ENCODE peak calls at places on chromosomes 2 and 18, in ten cellular contexts. D, V, G, I, T, B, X, L, Q and U are unnamed samples.

GRCh38 chr2:241191101-241191500 is 2.6 kb downstream of the ANO7 start:
- DNase-seq in D (no peak), X (no peak), I (no peak), B (no peak), G (no peak), T (no peak), V (no peak), Q (no peak), L (no peak), U (no peak)

GRCh38 chr18:45056907-45057306 is 376.2 kb downstream of the SETBP1 start:
- DNase-seq in B (no peak), D (no peak), Q (no peak), T (no peak), G (no peak), V (no peak), I (no peak), X (no peak), L (no peak), U (no peak)

GRCh38 chr2:16168506-16169264 is 228.3 kb downstream of the MYCN start:
- DNase-seq in B (no peak), D (no peak), L (no peak), X (no peak), V (no peak), Q (no peak), G (no peak), I (no peak), T (no peak), U (no peak)

GRCh38 chr2:233068762-233069418 is 8.7 kb downstream of the INPP5D start:
- DNase-seq in T (no peak), I (no peak), B (no peak), Q (no peak), L (no peak), G (no peak), V (no peak), X (no peak), D (no peak), U (no peak)

GRCh38 chr2:33417093-33417492 is 59.4 kb upstream of the RASGRP3 start:
- DNase-seq in X (no peak), V (no peak), T (no peak), B (no peak), D (no peak), Q (no peak), I (no peak), L (no peak), G (no peak), U (no peak)

GRCh38 chr2:102187191-102188150 is 648 bp downstream of the IL1RL2 start:
- DNase-seq in G (peak), I (peak), X (no peak), Q (peak), T (peak), D (no peak), B (no peak), V (no peak), L (no peak), U (no peak)

GRCh38 chr2:215293879-215294278 is 18.0 kb upstream of the ATIC start:
- DNase-seq in V (no peak), G (no peak), D (no peak), L (no peak), Q (no peak), T (no peak), B (no peak), I (no peak), X (no peak), U (no peak)

GRCh38 chr2:7109558-7109935 is 192.3 kb downstream of the RNF144A start:
- DNase-seq in L (no peak), X (no peak), G (no peak), V (no peak), B (no peak), T (no peak), D (no peak), Q (no peak), I (no peak), U (no peak)

GRCh38 chr18:3906072-3906471 is 456.1 kb downstream of the TGIF1 start:
- DNase-seq in V (no peak), Q (no peak), D (no peak), L (peak), G (no peak), I (no peak), T (no peak), B (no peak), X (no peak), U (no peak)

GRCh38 chr2:25512707-25513106 is 160.7 kb downstream of the DTNB start:
- DNase-seq in L (peak), D (no peak), V (no peak), T (no peak), G (no peak), I (no peak), X (no peak), Q (no peak), B (no peak), U (no peak)

GRCh38 chr2:212535963-212536362 is 2.6 kb downstream of the ERBB4 start:
- DNase-seq in I (no peak), G (no peak), D (no peak), T (no peak), X (no peak), L (no peak), Q (no peak), B (no peak), V (no peak), U (no peak)